ENCODE peak calls at places on chromosome 3, in seven cellular contexts. H is left ventricle myocardium superior; V is NCI-H226; U is activated T-cell treated with anti-CD3 and anti-CD28 coated beads, Interleukin-2, amount 50 U/mL, for 4 hours; O is neuronal stem cell; I is neural crest cell; Y is activated CD8-positive, alpha-beta memory T cell treated with anti-CD3 and anti-CD28 coated beads for 48 hours. R is an unnamed sample.

GRCh38 chr3:46737320-46737719 is 19.7 kb upstream of the PRSS50 start:
- DNase-seq in Y (no peak), U (no peak), O (no peak), I (no peak), H (no peak), V (no peak), R (no peak)

GRCh38 chr3:185572183-185572582 is 13.9 kb upstream of the SENP2 start:
- DNase-seq in O (no peak), H (no peak), U (no peak), Y (no peak), V (no peak), I (no peak), R (no peak)

GRCh38 chr3:9498781-9499180 is 54.8 kb downstream of the LHFPL4 start:
- DNase-seq in V (no peak), I (no peak), Y (no peak), H (no peak), O (no peak), U (no peak), R (no peak)

GRCh38 chr3:133256787-133257483 is 142.9 kb upstream of the BFSP2 start:
- DNase-seq in U (no peak), H (no peak), O (no peak), V (peak), I (no peak), Y (no peak), R (no peak)

GRCh38 chr3:36394176-36394575 is 13.9 kb downstream of the STAC start:
- DNase-seq in H (no peak), V (peak), U (no peak), I (no peak), O (no peak), Y (no peak), R (no peak)

GRCh38 chr3:178275793-178276192 is 260.4 kb upstream of the KCNMB2 start:
- DNase-seq in V (no peak), Y (no peak), I (no peak), O (no peak), H (no peak), U (no peak), R (no peak)

GRCh38 chr3:101827211-101828174 is 21.8 kb upstream of the NFKBIZ start:
- DNase-seq in O (peak), H (peak), V (peak), Y (peak), U (peak), I (peak), R (no peak)

GRCh38 chr3:117887896-117888295 is 1146.8 kb downstream of the IGSF11 start:
- DNase-seq in Y (no peak), U (no peak), H (no peak), V (no peak), I (no peak), O (no peak), R (no peak)

GRCh38 chr3:49997862-49998261 is 57.9 kb downstream of the RBM6 start:
- DNase-seq in H (no peak), O (no peak), Y (no peak), U (no peak), V (no peak), I (no peak), R (no peak)

GRCh38 chr3:155386306-155386705 is 92.8 kb upstream of the STRIT1 start:
- DNase-seq in Y (no peak), V (no peak), O (no peak), I (no peak), H (no peak), U (no peak), R (no peak)

GRCh38 chr3:57974796-57975388 is 33.3 kb upstream of the FLNB start:
- DNase-seq in I (no peak), Y (no peak), H (no peak), O (no peak), V (peak), U (no peak), R (peak)

GRCh38 chr3:180180795-180181194 is 144.1 kb upstream of the PEX5L start:
- DNase-seq in H (no peak), Y (no peak), I (no peak), O (no peak), U (no peak), V (peak), R (no peak)

GRCh38 chr3:113533534-113533892 is 1.2 kb downstream of the SIDT1 start:
- DNase-seq in O (no peak), H (no peak), U (peak), I (no peak), V (no peak), Y (no peak), R (no peak)

GRCh38 chr3:46965151-46965550 is 11.4 kb downstream of the CCDC12 start:
- DNase-seq in V (no peak), O (no peak), I (no peak), H (peak), U (no peak), Y (no peak), R (no peak)

GRCh38 chr3:197961582-197961945 is 1.5 kb downstream of the LMLN start:
- DNase-seq in O (no peak), I (no peak), H (no peak), Y (no peak), V (no peak), U (no peak), R (no peak)

GRCh38 chr3:69500604-69501003 is 114.7 kb upstream of the FRMD4B start:
- DNase-seq in H (peak), V (no peak), I (no peak), U (no peak), Y (no peak), O (no peak), R (no peak)

GRCh38 chr3:45143673-45144670 is 2.2 kb downstream of the CDCP1 start:
- DNase-seq in O (no peak), V (peak), U (no peak), Y (no peak), H (no peak), I (no peak), R (no peak)

GRCh38 chr3:103532986-103533385 is 1098.2 kb downstream of the ZPLD1 start:
- DNase-seq in O (no peak), U (no peak), H (no peak), Y (no peak), V (no peak), I (no peak), R (no peak)

GRCh38 chr3:27380433-27381357 is 11.5 kb upstream of the NEK10 start:
- DNase-seq in O (no peak), I (no peak), V (no peak), H (no peak), Y (no peak), U (no peak), R (no peak)

GRCh38 chr3:148309390-148310035 is 388.2 kb upstream of the AGTR1 start:
- DNase-seq in I (peak), U (no peak), Y (no peak), V (peak), O (peak), H (no peak), R (no peak)

GRCh38 chr3:65019412-65020093 is 331.8 kb upstream of the ADAMTS9 start:
- DNase-seq in Y (no peak), V (no peak), H (no peak), O (no peak), U (no peak), I (no peak), R (no peak)

GRCh38 chr3:161682715-161683114 is 186.1 kb downstream of the OTOL1 start:
- DNase-seq in V (no peak), Y (no peak), O (no peak), I (no peak), U (no peak), H (no peak), R (no peak)

GRCh38 chr3:48405971-48406370 is 23.9 kb downstream of the PLXNB1 start:
- DNase-seq in I (no peak), V (no peak), Y (no peak), U (peak), H (no peak), O (no peak), R (no peak)

GRCh38 chr3:181572432-181572831 is 139.3 kb upstream of the SOX2 start:
- DNase-seq in V (no peak), O (no peak), Y (no peak), U (no peak), I (no peak), H (no peak), R (no peak)